ENCODE peak calls at places on chromosomes 5 and 9, in ten cellular contexts. C, K, Z, L, I, G, M, S, T and X are unnamed samples. For H3K4me1, the result is how much of the 10 kb centered on the place peaks cover.

GRCh38 chr5:50886657-50887056 is 220.2 kb downstream of the PARP8 start:
- DNase-seq in C (no peak), T (no peak), M (no peak), Z (no peak), G (no peak), I (no peak), K (no peak), L (no peak), S (no peak), X (no peak)

GRCh38 chr5:97936246-97936645 is 753.2 kb upstream of the RIOK2 start:
- DNase-seq in I (no peak), S (no peak), C (no peak), L (no peak), Z (no peak), G (no peak), K (no peak), T (no peak), M (no peak), X (no peak)

GRCh38 chr5:169988947-169989346 is 8.7 kb upstream of the INSYN2B start:
- DNase-seq in M (no peak), L (no peak), I (no peak), K (no peak), G (no peak), T (no peak), S (peak), Z (peak), C (no peak), X (no peak)

GRCh38 chr5:145787996-145788395 is 47.1 kb downstream of the PRELID2 start:
- DNase-seq in Z (no peak), K (no peak), M (no peak), C (no peak), S (no peak), T (no peak), L (no peak), G (no peak), I (no peak), X (no peak)

GRCh38 chr5:15834596-15835245 is 334.7 kb downstream of the FBXL7 start:
- DNase-seq in G (no peak), S (peak), I (no peak), M (no peak), Z (no peak), C (no peak), K (no peak), T (no peak), L (no peak), X (no peak)

GRCh38 chr9:86287013-86287412 is 4.7 kb upstream of the ISCA1 start:
- DNase-seq in T (no peak), I (no peak), L (no peak), K (no peak), C (no peak), G (no peak), Z (peak), S (peak), M (peak), X (no peak)

GRCh38 chr5:8842906-8843590 is 702.8 kb downstream of the SEMA5A start:
- DNase-seq in I (no peak), G (no peak), T (no peak), Z (no peak), K (no peak), L (no peak), C (no peak), S (peak), M (no peak), X (no peak)

GRCh38 chr5:79636981-79637733 is 24.9 kb downstream of the TENT2 start:
- DNase-seq in L (no peak), G (no peak), I (no peak), Z (no peak), C (no peak), M (no peak), T (no peak), S (no peak), K (no peak), X (no peak)

GRCh38 chr5:65611524-65611923 is 12.6 kb downstream of the TRIM23 start:
- DNase-seq in G (no peak), Z (no peak), T (no peak), S (peak), L (no peak), I (no peak), K (peak), M (no peak), C (no peak), X (no peak)

GRCh38 chr5:134463991-134464760 is 52.5 kb upstream of the CDKN2AIPNL start:
- DNase-seq in M (peak), K (no peak), L (no peak), T (no peak), C (peak), Z (no peak), S (peak), I (peak), G (no peak), X (no peak)

GRCh38 chr5:54460181-54460919 is 4.9 kb downstream of the HSPB3 start:
- DNase-seq in S (peak), I (no peak), M (no peak), C (no peak), L (no peak), T (no peak), G (no peak), Z (no peak), K (no peak), X (no peak)

GRCh38 chr5:172433071-172433470 is 21.3 kb downstream of the SH3PXD2B start:
- DNase-seq in K (no peak), S (no peak), L (no peak), G (no peak), T (no peak), M (no peak), I (no peak), C (no peak), Z (no peak), X (no peak)

GRCh38 chr5:28468121-28468520 is 1429.7 kb upstream of the CDH9 start:
- DNase-seq in T (no peak), G (no peak), C (no peak), S (no peak), L (no peak), I (no peak), Z (no peak), M (peak), K (no peak), X (no peak)

GRCh38 chr9:3553076-3553765 is 27.4 kb upstream of the RFX3 start:
- DNase-seq in Z (no peak), G (no peak), I (no peak), S (no peak), M (no peak), L (no peak), K (no peak), T (no peak), C (no peak), X (no peak)

GRCh38 chr5:76325876-76326491 is 77.1 kb upstream of the IQGAP2 start:
- DNase-seq in G (no peak), C (no peak), Z (no peak), K (no peak), M (peak), I (no peak), T (no peak), L (no peak), S (no peak), X (peak)

GRCh38 chr5:147887925-147888324 is 9.4 kb downstream of the SCGB3A2 start:
- DNase-seq in T (no peak), S (peak), M (no peak), K (no peak), G (no peak), I (no peak), Z (no peak), C (no peak), L (no peak), X (no peak)

GRCh38 chr9:133727277-133727875 is 10.8 kb downstream of the SARDH start:
- DNase-seq in K (peak), I (peak), M (no peak), S (no peak), Z (no peak), C (peak), G (no peak), T (no peak), L (no peak), X (no peak)

GRCh38 chr9:35690447-35691324 is 961 bp upstream of the TPM2 start:
- DNase-seq in K (peak), T (no peak), Z (peak), S (peak), L (no peak), I (peak), M (no peak), C (peak), G (peak), X (no peak)

GRCh38 chr9:15834541-15834940 is 281.7 kb downstream of the CCDC171 start:
- DNase-seq in T (no peak), G (no peak), S (peak), I (no peak), K (no peak), M (peak), L (no peak), C (no peak), Z (no peak), X (no peak)

GRCh38 chr5:170206958-170207357 is 25.8 kb upstream of the C5orf58 start:
- DNase-seq in K (no peak), T (no peak), L (no peak), I (no peak), G (no peak), M (no peak), S (no peak), C (no peak), Z (no peak), X (no peak)

GRCh38 chr5:111092062-111092853 is at the start of gene WDR36:
- DNase-seq in G (peak), I (peak), K (peak), T (peak), L (peak), Z (peak), S (peak), C (peak), M (peak), X (peak)

GRCh38 chr9:6218099-6218502 is 2.5 kb downstream of the IL33 start:
- DNase-seq in M (no peak), T (no peak), L (no peak), K (no peak), Z (no peak), G (no peak), S (peak), C (no peak), I (no peak), X (no peak)

GRCh38 chr9:120324996-120325642 is 254.8 kb downstream of the CDK5RAP2 start:
- DNase-seq in I (no peak), Z (no peak), C (no peak), M (peak), T (no peak), K (no peak), L (peak), G (no peak), S (no peak), X (no peak)

GRCh38 chr5:172569862-172570558 is 71.1 kb upstream of the NEURL1B start:
- DNase-seq in G (no peak), C (peak), M (no peak), T (no peak), K (no peak), Z (no peak), S (no peak), I (no peak), L (no peak), X (no peak)

GRCh38 chr5:44246986-44247385 is 142.2 kb downstream of the FGF10 start:
- DNase-seq in C (no peak), Z (no peak), I (no peak), T (no peak), M (no peak), L (no peak), G (no peak), S (no peak), K (no peak), X (no peak)

GRCh38 chr5:125232779-125233230 is 486.4 kb upstream of the ZNF608 start:
- DNase-seq in G (no peak), Z (no peak), S (peak), C (no peak), K (no peak), L (no peak), M (no peak), I (no peak), T (no peak), X (no peak)

GRCh38 chr5:148542812-148543211 is 111.5 kb downstream of the HTR4 start:
- DNase-seq in Z (no peak), S (peak), M (no peak), L (no peak), I (no peak), C (no peak), K (no peak), T (no peak), G (no peak), X (no peak)

GRCh38 chr5:82105457-82105856 is 133.6 kb downstream of the ATG10 start:
- DNase-seq in K (no peak), L (no peak), S (peak), G (no peak), M (no peak), T (no peak), C (peak), Z (peak), I (no peak), X (no peak)

GRCh38 chr9:98311541-98311940 is 56.1 kb upstream of the TBC1D2 start:
- DNase-seq in T (no peak), S (no peak), C (peak), L (no peak), Z (no peak), I (no peak), G (no peak), K (no peak), M (no peak), X (no peak)

GRCh38 chr5:133344266-133344665 is 268.1 kb downstream of the FSTL4 start:
- DNase-seq in K (no peak), S (no peak), C (no peak), Z (no peak), G (no peak), M (no peak), L (no peak), I (no peak), T (no peak), X (no peak)

GRCh38 chr9:93137362-93137761 is 3.3 kb upstream of the NINJ1 start:
- DNase-seq in L (no peak), G (no peak), K (no peak), Z (no peak), S (no peak), T (no peak), I (no peak), C (no peak), M (no peak), X (no peak)

GRCh38 chr9:93857528-93857927 is 97.6 kb downstream of the BARX1 start:
- DNase-seq in Z (no peak), M (no peak), G (no peak), L (no peak), I (no peak), S (no peak), T (no peak), C (no peak), K (no peak), X (no peak)

GRCh38 chr9:128101690-128102089 is 25.8 kb downstream of the PTGES2 start:
- DNase-seq in L (no peak), K (no peak), M (no peak), I (no peak), G (peak), C (peak), T (no peak), Z (no peak), S (no peak), X (no peak)

GRCh38 chr9:98339987-98340564 is 84.6 kb upstream of the TBC1D2 start:
- DNase-seq in T (no peak), S (no peak), I (no peak), K (no peak), C (no peak), Z (no peak), G (no peak), M (no peak), L (no peak), X (no peak)

GRCh38 chr9:131191857-131192256 is 66.5 kb downstream of the NUP214 start:
- DNase-seq in C (no peak), I (no peak), Z (no peak), K (no peak), S (no peak), G (no peak), L (no peak), M (no peak), T (no peak), X (no peak)
- TF ChIP-seq CTCF in C (no peak), I (no peak), Z (no peak), K (no peak), S (no peak), G (no peak), L (no peak), M (no peak), T (no peak), X (no peak)

GRCh38 chr5:36719266-36719665 is 112.9 kb downstream of the SLC1A3 start:
- DNase-seq in K (no peak), S (no peak), I (no peak), L (no peak), C (no peak), M (no peak), T (no peak), G (no peak), Z (no peak), X (no peak)

GRCh38 chr5:36723921-36724320 is 117.5 kb downstream of the SLC1A3 start:
- DNase-seq in C (no peak), G (no peak), T (peak), I (no peak), K (no peak), Z (no peak), M (peak), L (no peak), S (no peak), X (no peak)

GRCh38 chr5:36722913-36723312 is 116.5 kb downstream of the SLC1A3 start:
- DNase-seq in L (no peak), Z (no peak), C (no peak), G (no peak), K (no peak), I (no peak), M (no peak), T (peak), S (peak), X (no peak)

GRCh38 chr5:36721664-36722063 is 115.3 kb downstream of the SLC1A3 start:
- DNase-seq in I (no peak), T (no peak), K (no peak), S (no peak), C (no peak), Z (no peak), L (no peak), G (no peak), M (no peak), X (no peak)

GRCh38 chr5:36720688-36721087 is 114.3 kb downstream of the SLC1A3 start:
- DNase-seq in T (no peak), Z (no peak), L (no peak), K (no peak), S (no peak), C (no peak), M (peak), I (no peak), G (no peak), X (no peak)
- H3K4me3 ChIP-seq in T (peak), Z (no peak), L (no peak), K (no peak), S (no peak), C (no peak), M (peak), I (no peak), G (no peak), X (no peak)

GRCh38 chr5:181237758-181238385 is 5.8 kb downstream of the RACK1 start:
- DNase-seq in G (no peak), I (no peak), K (no peak), C (no peak), M (no peak), T (no peak), L (no peak), Z (no peak), S (no peak), X (no peak)

GRCh38 chr5:181235689-181236366 is 7.9 kb downstream of the RACK1 start:
- DNase-seq in S (no peak), G (no peak), L (no peak), I (no peak), Z (no peak), M (no peak), K (no peak), C (no peak), T (no peak), X (no peak)

GRCh38 chr5:181236954-181237641 is 6.6 kb downstream of the RACK1 start:
- DNase-seq in L (no peak), K (no peak), T (no peak), I (peak), M (no peak), G (no peak), S (no peak), C (no peak), Z (no peak), X (no peak)

GRCh38 chr5:181235323-181235688 is 8.4 kb downstream of the RACK1 start:
- DNase-seq in Z (no peak), M (no peak), K (no peak), T (no peak), G (no peak), S (no peak), C (no peak), I (peak), L (no peak), X (no peak)

DNA sequence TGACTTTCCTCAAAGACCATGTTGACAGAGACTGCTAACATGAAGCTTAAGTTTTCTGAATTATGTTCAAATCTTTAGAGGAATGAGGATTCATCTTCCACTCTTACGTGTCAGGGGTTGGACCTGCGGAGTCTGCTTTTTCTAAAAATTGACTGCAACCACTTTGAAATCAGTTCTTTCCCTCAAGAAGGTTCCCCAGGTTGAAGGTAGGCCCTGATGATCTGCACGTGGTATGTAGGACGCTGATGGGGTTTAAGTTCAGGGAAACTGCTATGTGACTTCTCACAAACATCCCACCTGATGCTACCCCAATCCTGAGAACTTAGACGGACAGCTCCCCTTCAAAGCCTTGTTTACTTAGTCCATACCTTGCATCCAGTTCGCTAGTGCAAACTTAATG is 7.2 kb downstream of the RACK1 start:
- DNase-seq in L (no peak), Z (no peak), K (no peak), S (no peak), I (no peak), C (no peak), G (no peak), M (no peak), T (no peak), X (no peak)
- H3K4me1 ChIP-seq in L (under half), Z (under half), K (under half), S (under half), I (under half), C (under half), G (under half), M (under half), T (under half), X (under half)

DNA sequence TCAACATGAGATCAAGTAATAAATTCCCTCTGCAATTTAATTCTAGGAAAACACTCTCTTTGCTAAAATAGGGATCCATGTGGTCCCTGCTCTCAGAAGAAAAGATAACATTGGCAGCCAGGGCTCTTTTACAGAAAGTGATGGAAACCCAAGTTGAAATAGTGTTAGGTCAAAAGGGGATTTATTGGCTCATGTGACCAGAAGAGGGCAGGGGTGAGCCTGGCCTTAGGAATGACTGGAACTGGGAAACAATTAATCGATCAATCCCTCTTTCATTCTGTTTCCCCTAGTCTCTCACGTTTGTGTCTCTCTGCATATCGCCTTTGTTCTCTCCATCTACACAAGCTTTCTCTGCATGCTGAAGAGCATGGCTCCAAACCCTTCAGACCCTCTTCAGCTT is 58.3 kb upstream of the ALDH1B1 start:
- DNase-seq in T (no peak), L (no peak), M (peak), G (no peak), I (no peak), Z (peak), S (no peak), C (no peak), K (no peak), X (no peak)
- TF ChIP-seq CTCF in T (peak), L (peak), M (peak), G (no peak), I (peak), Z (peak), S (no peak), C (no peak), K (no peak), X (no peak)